ENCODE peak calls at places on chromosomes 3 and 15, in five cellular contexts. J, Q, E, M and W are unnamed samples.

GRCh38 chr15:93221754-93222153 is 132.7 kb upstream of the RGMA start:
- DNase-seq in J (no peak), M (no peak), Q (no peak), E (no peak), W (no peak)

GRCh38 chr3:62378329-62378789 is 5.0 kb upstream of the FEZF2 start:
- DNase-seq in M (no peak), Q (no peak), J (no peak), E (peak; percentile 69), W (no peak)

GRCh38 chr15:34725565-34725964 is 29.2 kb downstream of the GJD2 start:
- DNase-seq in M (peak; percentile 24), E (no peak), Q (no peak), J (no peak), W (no peak)

GRCh38 chr3:124014366-124014942 is 22.5 kb upstream of the ROPN1 start:
- DNase-seq in Q (no peak), J (no peak), M (peak; percentile 30), E (no peak), W (no peak)

GRCh38 chr3:123365450-123366143 is 83.3 kb downstream of the ADCY5 start:
- DNase-seq in M (no peak), Q (peak; percentile 16), J (no peak), E (peak; percentile 70), W (no peak)

GRCh38 chr15:42062284-42062806 is 32.0 kb downstream of the PLA2G4D start:
- DNase-seq in J (no peak), E (no peak), M (no peak), Q (no peak), W (no peak)

GRCh38 chr15:25870899-25871298 is 7.8 kb upstream of the ATP10A start:
- DNase-seq in M (no peak), J (no peak), E (no peak), Q (no peak), W (no peak)

GRCh38 chr3:187737401-187738088 is 7.7 kb downstream of the BCL6 start:
- DNase-seq in Q (no peak), J (no peak), E (peak; percentile 56), M (peak; percentile 64), W (peak; percentile 94)

GRCh38 chr15:94453227-94453626 is 221.9 kb downstream of the MCTP2 start:
- DNase-seq in E (no peak), Q (no peak), J (no peak), M (no peak), W (no peak)

GRCh38 chr3:53216723-53217122 is 39.1 kb downstream of the TKT start:
- DNase-seq in M (no peak), E (peak; percentile 24), J (no peak), Q (no peak), W (no peak)

GRCh38 chr3:154887869-154888268 is 192.2 kb upstream of the MME start:
- DNase-seq in Q (no peak), E (no peak), J (no peak), M (no peak), W (no peak)

GRCh38 chr3:150278843-150279341 is 129.2 kb upstream of the TSC22D2 start:
- DNase-seq in J (no peak), Q (no peak), M (no peak), E (peak; percentile 45), W (peak; percentile 57)

GRCh38 chr3:10964537-10965167 is 27.9 kb upstream of the SLC6A1 start:
- DNase-seq in J (peak; percentile 69), E (peak; percentile 53), M (peak; percentile 7), Q (no peak), W (peak; percentile 26)

GRCh38 chr15:59303641-59304433 is 68.8 kb downstream of the MYO1E start:
- DNase-seq in Q (peak; percentile 46), E (no peak), J (no peak), M (peak; percentile 55), W (no peak)

GRCh38 chr15:93072440-93073394 is 16.3 kb downstream of the RGMA start:
- DNase-seq in M (peak; percentile 37), Q (peak; percentile 6), E (peak; percentile 86), J (peak; percentile 87), W (peak; percentile 92)

GRCh38 chr3:126959921-126960603 is 22.9 kb upstream of the PLXNA1 start:
- DNase-seq in M (peak; percentile 54), J (no peak), E (peak; percentile 50), Q (peak; percentile 64), W (no peak)
- H3K9ac ChIP-seq in M (peak overlapping the region; percentile 41), J (peak overlapping the region; percentile 68), E (no peak overlapping the region), Q (no peak overlapping the region), W (no peak overlapping the region)

GRCh38 chr15:70385711-70386110 is 288.0 kb upstream of the TLE3 start:
- DNase-seq in J (no peak), M (no peak), E (no peak), Q (no peak), W (no peak)
- H3K9ac ChIP-seq in J (no peak overlapping the region), M (no peak overlapping the region), E (no peak overlapping the region), Q (no peak overlapping the region), W (no peak overlapping the region)

GRCh38 chr15:56815247-56815646 is 81.9 kb upstream of the ZNF280D start:
- DNase-seq in J (no peak), Q (no peak), E (no peak), M (no peak), W (no peak)
- H3K9ac ChIP-seq in J (no peak overlapping the region), Q (no peak overlapping the region), E (no peak overlapping the region), M (no peak overlapping the region), W (no peak overlapping the region)

DNA sequence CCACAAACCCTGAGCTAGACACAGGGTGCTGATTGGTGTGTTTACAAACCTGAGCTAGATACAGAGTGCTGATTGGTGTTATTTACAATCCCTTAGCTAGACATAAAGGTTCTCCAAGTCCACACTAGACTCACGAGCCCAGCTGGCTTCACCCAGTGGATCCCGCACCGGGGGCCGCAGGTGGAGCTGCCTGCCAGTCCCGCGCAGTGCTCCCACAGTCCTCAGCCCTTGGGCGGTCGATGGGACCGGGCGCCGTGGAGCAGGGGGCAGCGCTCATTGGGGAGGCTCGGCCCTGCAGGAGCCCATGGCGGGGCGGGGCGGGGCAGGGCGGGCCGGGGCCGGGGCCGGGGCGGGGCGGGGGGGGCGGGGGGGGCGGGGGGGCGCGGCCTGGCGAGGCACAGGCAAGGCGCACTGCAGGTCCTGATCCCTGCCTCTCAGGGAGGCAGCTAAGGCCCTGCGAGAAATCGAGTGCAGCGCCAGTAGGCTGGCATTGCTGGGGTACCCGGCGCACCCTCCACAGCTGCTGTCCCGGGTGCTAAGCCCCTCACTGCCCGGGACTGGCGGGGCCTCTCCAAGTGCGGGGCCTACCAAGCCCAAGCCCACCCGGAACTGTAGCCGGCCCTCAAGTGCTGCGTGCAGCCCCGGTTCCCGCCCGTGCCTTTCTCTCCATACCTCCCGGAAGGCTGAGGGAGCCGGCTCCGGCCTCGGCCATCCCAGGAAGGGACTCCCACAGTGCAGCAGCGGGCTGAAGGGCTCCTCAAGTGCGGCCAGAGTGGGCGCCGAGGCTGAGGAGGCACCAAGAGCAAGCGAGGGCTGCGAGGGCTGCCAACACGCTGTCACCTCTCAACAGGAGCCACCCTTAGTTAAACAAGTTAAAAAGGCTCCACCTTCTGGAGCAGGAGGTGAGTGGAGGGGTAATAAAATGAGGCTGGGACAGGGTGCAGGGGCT is 9.8 kb upstream of the TMEM40 start:
- DNase-seq in M (no peak), E (peak; percentile 77), Q (no peak), J (no peak), W (no peak)
- H3K9ac ChIP-seq in M (no peak overlapping the region), E (no peak overlapping the region), Q (no peak overlapping the region), J (no peak overlapping the region), W (no peak overlapping the region)